ENCODE peak calls at places on chromosomes 4 and X, in seven cellular contexts. One of them, this sample, is unnamed.

GRCh38 chrX:53288173-53288572 is 6.8 kb upstream of the IQSEC2 start:
- DNase-seq in NCI-H1092 treated with DMSO at 0.1 percent for 48 hours: peak
- DNase-seq in NCI-H1105: peak
- DNase-seq in activated CD4-positive, alpha-beta T cell treated with anti-CD3 and anti-CD28 coated beads, Interleukin-2, amount 50 U/mL, for 1 hour: no peak
- DNase-seq in left cardiac atrium: peak
- DNase-seq in stimulated activated naive B cell treated with anti-CD40 and anti-IgM and Interleukin-4, amounts not matched to agents 10 μg/mL and 1 μg/mL and 100 μg/mL, for 72 hours: no peak
- DNase-seq in HEK293T: no peak
- DNase-seq in this sample: peak

GRCh38 chr4:93063325-93063724 is 759.6 kb downstream of the GRID2 start:
- DNase-seq in stimulated activated naive B cell treated with anti-CD40 and anti-IgM and Interleukin-4, amounts not matched to agents 10 μg/mL and 1 μg/mL and 100 μg/mL, for 72 hours: no peak
- DNase-seq in NCI-H1092 treated with DMSO at 0.1 percent for 48 hours: no peak
- DNase-seq in NCI-H1105: no peak
- DNase-seq in activated CD4-positive, alpha-beta T cell treated with anti-CD3 and anti-CD28 coated beads, Interleukin-2, amount 50 U/mL, for 1 hour: no peak
- DNase-seq in left cardiac atrium: no peak
- DNase-seq in HEK293T: no peak
- DNase-seq in this sample: no peak

GRCh38 chr4:128427832-128428366 is 140.3 kb upstream of the PGRMC2 start:
- DNase-seq in NCI-H1092 treated with DMSO at 0.1 percent for 48 hours: peak
- DNase-seq in NCI-H1105: no peak
- DNase-seq in HEK293T: peak
- DNase-seq in activated CD4-positive, alpha-beta T cell treated with anti-CD3 and anti-CD28 coated beads, Interleukin-2, amount 50 U/mL, for 1 hour: no peak
- DNase-seq in left cardiac atrium: peak
- DNase-seq in stimulated activated naive B cell treated with anti-CD40 and anti-IgM and Interleukin-4, amounts not matched to agents 10 μg/mL and 1 μg/mL and 100 μg/mL, for 72 hours: no peak
- DNase-seq in this sample: no peak

GRCh38 chr4:75658881-75659280 is 14.3 kb downstream of the G3BP2 start:
- DNase-seq in left cardiac atrium: no peak
- DNase-seq in NCI-H1105: no peak
- DNase-seq in NCI-H1092 treated with DMSO at 0.1 percent for 48 hours: no peak
- DNase-seq in stimulated activated naive B cell treated with anti-CD40 and anti-IgM and Interleukin-4, amounts not matched to agents 10 μg/mL and 1 μg/mL and 100 μg/mL, for 72 hours: no peak
- DNase-seq in activated CD4-positive, alpha-beta T cell treated with anti-CD3 and anti-CD28 coated beads, Interleukin-2, amount 50 U/mL, for 1 hour: no peak
- DNase-seq in HEK293T: no peak
- DNase-seq in this sample: no peak

GRCh38 chr4:20698382-20698781 is 1.9 kb upstream of the PACRGL start:
- DNase-seq in NCI-H1092 treated with DMSO at 0.1 percent for 48 hours: no peak
- DNase-seq in NCI-H1105: no peak
- DNase-seq in activated CD4-positive, alpha-beta T cell treated with anti-CD3 and anti-CD28 coated beads, Interleukin-2, amount 50 U/mL, for 1 hour: no peak
- DNase-seq in left cardiac atrium: no peak
- DNase-seq in HEK293T: no peak
- DNase-seq in stimulated activated naive B cell treated with anti-CD40 and anti-IgM and Interleukin-4, amounts not matched to agents 10 μg/mL and 1 μg/mL and 100 μg/mL, for 72 hours: no peak
- DNase-seq in this sample: no peak

GRCh38 chr4:88629826-88630225 is 37.5 kb downstream of the HERC3 start:
- DNase-seq in activated CD4-positive, alpha-beta T cell treated with anti-CD3 and anti-CD28 coated beads, Interleukin-2, amount 50 U/mL, for 1 hour: no peak
- DNase-seq in left cardiac atrium: no peak
- DNase-seq in HEK293T: no peak
- DNase-seq in NCI-H1092 treated with DMSO at 0.1 percent for 48 hours: no peak
- DNase-seq in NCI-H1105: no peak
- DNase-seq in stimulated activated naive B cell treated with anti-CD40 and anti-IgM and Interleukin-4, amounts not matched to agents 10 μg/mL and 1 μg/mL and 100 μg/mL, for 72 hours: no peak
- DNase-seq in this sample: no peak

GRCh38 chr4:129138762-129139496 is 43.0 kb downstream of the C4orf33 start:
- DNase-seq in HEK293T: peak
- DNase-seq in NCI-H1092 treated with DMSO at 0.1 percent for 48 hours: peak
- DNase-seq in NCI-H1105: no peak
- DNase-seq in activated CD4-positive, alpha-beta T cell treated with anti-CD3 and anti-CD28 coated beads, Interleukin-2, amount 50 U/mL, for 1 hour: no peak
- DNase-seq in left cardiac atrium: no peak
- DNase-seq in stimulated activated naive B cell treated with anti-CD40 and anti-IgM and Interleukin-4, amounts not matched to agents 10 μg/mL and 1 μg/mL and 100 μg/mL, for 72 hours: no peak
- DNase-seq in this sample: no peak

GRCh38 chr4:146834263-146835034 is 111.2 kb downstream of the TTC29 start:
- DNase-seq in NCI-H1092 treated with DMSO at 0.1 percent for 48 hours: no peak
- DNase-seq in HEK293T: no peak
- DNase-seq in stimulated activated naive B cell treated with anti-CD40 and anti-IgM and Interleukin-4, amounts not matched to agents 10 μg/mL and 1 μg/mL and 100 μg/mL, for 72 hours: no peak
- DNase-seq in NCI-H1105: no peak
- DNase-seq in left cardiac atrium: no peak
- DNase-seq in activated CD4-positive, alpha-beta T cell treated with anti-CD3 and anti-CD28 coated beads, Interleukin-2, amount 50 U/mL, for 1 hour: no peak
- DNase-seq in this sample: no peak

GRCh38 chrX:13487731-13488505 is 81.5 kb upstream of the EGFL6 start:
- DNase-seq in stimulated activated naive B cell treated with anti-CD40 and anti-IgM and Interleukin-4, amounts not matched to agents 10 μg/mL and 1 μg/mL and 100 μg/mL, for 72 hours: peak
- DNase-seq in left cardiac atrium: no peak
- DNase-seq in NCI-H1105: peak
- DNase-seq in NCI-H1092 treated with DMSO at 0.1 percent for 48 hours: peak
- DNase-seq in HEK293T: peak
- DNase-seq in activated CD4-positive, alpha-beta T cell treated with anti-CD3 and anti-CD28 coated beads, Interleukin-2, amount 50 U/mL, for 1 hour: peak
- DNase-seq in this sample: peak

GRCh38 chr4:41142946-41143720 is 71.2 kb downstream of the APBB2 start:
- DNase-seq in stimulated activated naive B cell treated with anti-CD40 and anti-IgM and Interleukin-4, amounts not matched to agents 10 μg/mL and 1 μg/mL and 100 μg/mL, for 72 hours: no peak
- DNase-seq in NCI-H1092 treated with DMSO at 0.1 percent for 48 hours: no peak
- DNase-seq in activated CD4-positive, alpha-beta T cell treated with anti-CD3 and anti-CD28 coated beads, Interleukin-2, amount 50 U/mL, for 1 hour: no peak
- DNase-seq in left cardiac atrium: peak
- DNase-seq in HEK293T: no peak
- DNase-seq in NCI-H1105: no peak
- DNase-seq in this sample: no peak

GRCh38 chrX:21993265-21993664 is 38.9 kb upstream of the PHEX start:
- DNase-seq in HEK293T: no peak
- DNase-seq in activated CD4-positive, alpha-beta T cell treated with anti-CD3 and anti-CD28 coated beads, Interleukin-2, amount 50 U/mL, for 1 hour: no peak
- DNase-seq in stimulated activated naive B cell treated with anti-CD40 and anti-IgM and Interleukin-4, amounts not matched to agents 10 μg/mL and 1 μg/mL and 100 μg/mL, for 72 hours: peak
- DNase-seq in NCI-H1105: no peak
- DNase-seq in NCI-H1092 treated with DMSO at 0.1 percent for 48 hours: no peak
- DNase-seq in left cardiac atrium: peak
- DNase-seq in this sample: no peak

GRCh38 chr4:40321671-40322131 is 13.4 kb upstream of the CHRNA9 start:
- DNase-seq in NCI-H1092 treated with DMSO at 0.1 percent for 48 hours: peak
- DNase-seq in left cardiac atrium: no peak
- DNase-seq in stimulated activated naive B cell treated with anti-CD40 and anti-IgM and Interleukin-4, amounts not matched to agents 10 μg/mL and 1 μg/mL and 100 μg/mL, for 72 hours: no peak
- DNase-seq in NCI-H1105: no peak
- DNase-seq in HEK293T: no peak
- DNase-seq in activated CD4-positive, alpha-beta T cell treated with anti-CD3 and anti-CD28 coated beads, Interleukin-2, amount 50 U/mL, for 1 hour: no peak
- DNase-seq in this sample: no peak

GRCh38 chr4:147617841-147618421 is 734 bp downstream of the TMEM184C start:
- DNase-seq in HEK293T: no peak
- DNase-seq in NCI-H1092 treated with DMSO at 0.1 percent for 48 hours: no peak
- DNase-seq in NCI-H1105: no peak
- DNase-seq in left cardiac atrium: no peak
- DNase-seq in activated CD4-positive, alpha-beta T cell treated with anti-CD3 and anti-CD28 coated beads, Interleukin-2, amount 50 U/mL, for 1 hour: no peak
- DNase-seq in stimulated activated naive B cell treated with anti-CD40 and anti-IgM and Interleukin-4, amounts not matched to agents 10 μg/mL and 1 μg/mL and 100 μg/mL, for 72 hours: no peak
- DNase-seq in this sample: no peak

GRCh38 chr4:7777871-7778523 is 161.7 kb downstream of the AFAP1 start:
- DNase-seq in NCI-H1105: no peak
- DNase-seq in activated CD4-positive, alpha-beta T cell treated with anti-CD3 and anti-CD28 coated beads, Interleukin-2, amount 50 U/mL, for 1 hour: no peak
- DNase-seq in HEK293T: no peak
- DNase-seq in stimulated activated naive B cell treated with anti-CD40 and anti-IgM and Interleukin-4, amounts not matched to agents 10 μg/mL and 1 μg/mL and 100 μg/mL, for 72 hours: no peak
- DNase-seq in left cardiac atrium: no peak
- DNase-seq in NCI-H1092 treated with DMSO at 0.1 percent for 48 hours: no peak
- DNase-seq in this sample: no peak

GRCh38 chr4:10022346-10023049 is 1.2 kb upstream of the SLC2A9 start:
- DNase-seq in NCI-H1105: no peak
- DNase-seq in HEK293T: no peak
- DNase-seq in stimulated activated naive B cell treated with anti-CD40 and anti-IgM and Interleukin-4, amounts not matched to agents 10 μg/mL and 1 μg/mL and 100 μg/mL, for 72 hours: no peak
- DNase-seq in NCI-H1092 treated with DMSO at 0.1 percent for 48 hours: no peak
- DNase-seq in activated CD4-positive, alpha-beta T cell treated with anti-CD3 and anti-CD28 coated beads, Interleukin-2, amount 50 U/mL, for 1 hour: no peak
- DNase-seq in left cardiac atrium: peak
- DNase-seq in this sample: no peak

GRCh38 chrX:13898084-13898483 is 81.2 kb upstream of the GPM6B start:
- DNase-seq in stimulated activated naive B cell treated with anti-CD40 and anti-IgM and Interleukin-4, amounts not matched to agents 10 μg/mL and 1 μg/mL and 100 μg/mL, for 72 hours: no peak
- DNase-seq in activated CD4-positive, alpha-beta T cell treated with anti-CD3 and anti-CD28 coated beads, Interleukin-2, amount 50 U/mL, for 1 hour: no peak
- DNase-seq in left cardiac atrium: peak
- DNase-seq in HEK293T: no peak
- DNase-seq in NCI-H1092 treated with DMSO at 0.1 percent for 48 hours: no peak
- DNase-seq in NCI-H1105: no peak
- DNase-seq in this sample: no peak

GRCh38 chrX:7586126-7586525 is 256.8 kb upstream of the VCX start:
- DNase-seq in HEK293T: no peak
- DNase-seq in NCI-H1105: no peak
- DNase-seq in stimulated activated naive B cell treated with anti-CD40 and anti-IgM and Interleukin-4, amounts not matched to agents 10 μg/mL and 1 μg/mL and 100 μg/mL, for 72 hours: no peak
- DNase-seq in left cardiac atrium: no peak
- DNase-seq in activated CD4-positive, alpha-beta T cell treated with anti-CD3 and anti-CD28 coated beads, Interleukin-2, amount 50 U/mL, for 1 hour: no peak
- DNase-seq in NCI-H1092 treated with DMSO at 0.1 percent for 48 hours: peak
- DNase-seq in this sample: no peak

GRCh38 chr4:94463771-94464170 is 12.0 kb downstream of the PDLIM5 start:
- DNase-seq in stimulated activated naive B cell treated with anti-CD40 and anti-IgM and Interleukin-4, amounts not matched to agents 10 μg/mL and 1 μg/mL and 100 μg/mL, for 72 hours: no peak
- DNase-seq in activated CD4-positive, alpha-beta T cell treated with anti-CD3 and anti-CD28 coated beads, Interleukin-2, amount 50 U/mL, for 1 hour: no peak
- DNase-seq in HEK293T: no peak
- DNase-seq in NCI-H1105: no peak
- DNase-seq in left cardiac atrium: no peak
- DNase-seq in NCI-H1092 treated with DMSO at 0.1 percent for 48 hours: no peak
- DNase-seq in this sample: no peak

GRCh38 chr4:179678093-179678804 is 2236.0 kb upstream of the AGA start:
- DNase-seq in left cardiac atrium: no peak
- DNase-seq in NCI-H1092 treated with DMSO at 0.1 percent for 48 hours: no peak
- DNase-seq in HEK293T: no peak
- DNase-seq in activated CD4-positive, alpha-beta T cell treated with anti-CD3 and anti-CD28 coated beads, Interleukin-2, amount 50 U/mL, for 1 hour: no peak
- DNase-seq in stimulated activated naive B cell treated with anti-CD40 and anti-IgM and Interleukin-4, amounts not matched to agents 10 μg/mL and 1 μg/mL and 100 μg/mL, for 72 hours: no peak
- DNase-seq in NCI-H1105: no peak
- DNase-seq in this sample: no peak

GRCh38 chrX:14673764-14674163 is 144.4 kb downstream of the GLRA2 start:
- DNase-seq in NCI-H1092 treated with DMSO at 0.1 percent for 48 hours: peak
- DNase-seq in activated CD4-positive, alpha-beta T cell treated with anti-CD3 and anti-CD28 coated beads, Interleukin-2, amount 50 U/mL, for 1 hour: no peak
- DNase-seq in NCI-H1105: peak
- DNase-seq in stimulated activated naive B cell treated with anti-CD40 and anti-IgM and Interleukin-4, amounts not matched to agents 10 μg/mL and 1 μg/mL and 100 μg/mL, for 72 hours: peak
- DNase-seq in left cardiac atrium: no peak
- DNase-seq in HEK293T: peak
- DNase-seq in this sample: no peak

GRCh38 chrX:24259544-24260240 is 54.2 kb downstream of the SUPT20HL2 start:
- DNase-seq in HEK293T: peak
- DNase-seq in NCI-H1105: peak
- DNase-seq in left cardiac atrium: no peak
- DNase-seq in stimulated activated naive B cell treated with anti-CD40 and anti-IgM and Interleukin-4, amounts not matched to agents 10 μg/mL and 1 μg/mL and 100 μg/mL, for 72 hours: no peak
- DNase-seq in activated CD4-positive, alpha-beta T cell treated with anti-CD3 and anti-CD28 coated beads, Interleukin-2, amount 50 U/mL, for 1 hour: no peak
- DNase-seq in NCI-H1092 treated with DMSO at 0.1 percent for 48 hours: peak
- DNase-seq in this sample: peak

GRCh38 chr4:87985097-87985886 is 9.8 kb downstream of the SPP1 start:
- DNase-seq in NCI-H1105: peak
- DNase-seq in left cardiac atrium: no peak
- DNase-seq in activated CD4-positive, alpha-beta T cell treated with anti-CD3 and anti-CD28 coated beads, Interleukin-2, amount 50 U/mL, for 1 hour: peak
- DNase-seq in stimulated activated naive B cell treated with anti-CD40 and anti-IgM and Interleukin-4, amounts not matched to agents 10 μg/mL and 1 μg/mL and 100 μg/mL, for 72 hours: peak
- DNase-seq in HEK293T: peak
- DNase-seq in NCI-H1092 treated with DMSO at 0.1 percent for 48 hours: peak
- DNase-seq in this sample: peak

GRCh38 chr4:39255266-39255665 is 72.9 kb downstream of the WDR19 start:
- DNase-seq in activated CD4-positive, alpha-beta T cell treated with anti-CD3 and anti-CD28 coated beads, Interleukin-2, amount 50 U/mL, for 1 hour: no peak
- DNase-seq in NCI-H1105: no peak
- DNase-seq in stimulated activated naive B cell treated with anti-CD40 and anti-IgM and Interleukin-4, amounts not matched to agents 10 μg/mL and 1 μg/mL and 100 μg/mL, for 72 hours: no peak
- DNase-seq in NCI-H1092 treated with DMSO at 0.1 percent for 48 hours: no peak
- DNase-seq in HEK293T: no peak
- DNase-seq in left cardiac atrium: no peak
- DNase-seq in this sample: no peak

GRCh38 chr4:76690906-76691275 is 207.1 kb downstream of the SOWAHB start:
- DNase-seq in activated CD4-positive, alpha-beta T cell treated with anti-CD3 and anti-CD28 coated beads, Interleukin-2, amount 50 U/mL, for 1 hour: no peak
- DNase-seq in NCI-H1105: no peak
- DNase-seq in stimulated activated naive B cell treated with anti-CD40 and anti-IgM and Interleukin-4, amounts not matched to agents 10 μg/mL and 1 μg/mL and 100 μg/mL, for 72 hours: no peak
- DNase-seq in NCI-H1092 treated with DMSO at 0.1 percent for 48 hours: peak
- DNase-seq in HEK293T: no peak
- DNase-seq in left cardiac atrium: no peak
- DNase-seq in this sample: no peak

GRCh38 chr4:73684097-73684496 is 56.3 kb upstream of the CXCL8 start:
- DNase-seq in activated CD4-positive, alpha-beta T cell treated with anti-CD3 and anti-CD28 coated beads, Interleukin-2, amount 50 U/mL, for 1 hour: no peak
- DNase-seq in stimulated activated naive B cell treated with anti-CD40 and anti-IgM and Interleukin-4, amounts not matched to agents 10 μg/mL and 1 μg/mL and 100 μg/mL, for 72 hours: no peak
- DNase-seq in HEK293T: no peak
- DNase-seq in left cardiac atrium: no peak
- DNase-seq in NCI-H1092 treated with DMSO at 0.1 percent for 48 hours: no peak
- DNase-seq in NCI-H1105: no peak
- DNase-seq in this sample: no peak

GRCh38 chr4:6005175-6005574 is 13.1 kb downstream of the C4orf50 start:
- DNase-seq in NCI-H1092 treated with DMSO at 0.1 percent for 48 hours: no peak
- DNase-seq in NCI-H1105: no peak
- DNase-seq in activated CD4-positive, alpha-beta T cell treated with anti-CD3 and anti-CD28 coated beads, Interleukin-2, amount 50 U/mL, for 1 hour: no peak
- DNase-seq in left cardiac atrium: no peak
- DNase-seq in stimulated activated naive B cell treated with anti-CD40 and anti-IgM and Interleukin-4, amounts not matched to agents 10 μg/mL and 1 μg/mL and 100 μg/mL, for 72 hours: no peak
- DNase-seq in HEK293T: no peak
- DNase-seq in this sample: no peak

GRCh38 chrX:14616876-14617275 is 87.5 kb downstream of the GLRA2 start:
- DNase-seq in NCI-H1092 treated with DMSO at 0.1 percent for 48 hours: no peak
- DNase-seq in activated CD4-positive, alpha-beta T cell treated with anti-CD3 and anti-CD28 coated beads, Interleukin-2, amount 50 U/mL, for 1 hour: no peak
- DNase-seq in HEK293T: no peak
- DNase-seq in stimulated activated naive B cell treated with anti-CD40 and anti-IgM and Interleukin-4, amounts not matched to agents 10 μg/mL and 1 μg/mL and 100 μg/mL, for 72 hours: no peak
- DNase-seq in left cardiac atrium: no peak
- DNase-seq in NCI-H1105: no peak
- DNase-seq in this sample: no peak

This sample was measured in GDM1.